ENCODE peak calls at places on chromosomes 2 and 18, in eight cellular contexts. J is endothelial cell of umbilical vein, D is neural progenitor cell, C is HepG2, I is astrocyte, Q is MM.1S, W is IMR-90, L is A549. X is an unnamed sample.
A peak's percentile ranks its signal among the peaks of the same experiment; 100 is the strongest.

GRCh38 chr2:46846454-46846990 is 69.1 kb downstream of the MCFD2 start:
- DNase-seq in L (no peak), J (no peak), C (no peak), I (no peak), W (no peak), Q (no peak), D (no peak), X (no peak)

GRCh38 chr18:26022585-26022984 is 67.8 kb downstream of the SS18 start:
- DNase-seq in D (peak; percentile 13), J (no peak), Q (no peak), L (no peak), C (no peak), W (no peak), I (no peak), X (no peak)

GRCh38 chr18:25935356-25935755 is 155.1 kb downstream of the SS18 start:
- DNase-seq in D (no peak), I (no peak), W (no peak), C (no peak), J (no peak), Q (no peak), L (no peak), X (no peak)

GRCh38 chr2:113198790-113199612 is 25.2 kb downstream of the PSD4 start:
- DNase-seq in W (peak; percentile 47), J (peak; percentile 62), C (peak; percentile 73), I (peak; percentile 37), L (peak; percentile 90), Q (peak; percentile 56), D (peak; percentile 87), X (no peak)

GRCh38 chr18:64132871-64133270 is 16.0 kb downstream of the LINC00305 start:
- DNase-seq in D (no peak), L (no peak), J (no peak), Q (no peak), C (no peak), W (no peak), I (no peak), X (no peak)

GRCh38 chr2:225937625-225938024 is 538.1 kb downstream of the NYAP2 start:
- DNase-seq in J (no peak), W (peak; percentile 36), Q (peak; percentile 18), D (peak; percentile 16), C (no peak), I (peak; percentile 6), L (no peak), X (no peak)

GRCh38 chr2:189372688-189373257 is 68.5 kb upstream of the WDR75 start:
- DNase-seq in W (no peak), Q (no peak), J (no peak), C (no peak), D (no peak), L (no peak), I (no peak), X (no peak)

GRCh38 chr2:157261199-157261782 is 3.8 kb downstream of the GALNT5 start:
- DNase-seq in I (peak; percentile 82), C (no peak), J (no peak), W (peak; percentile 75), D (no peak), L (peak; percentile 88), Q (peak; percentile 61), X (no peak)

GRCh38 chr18:51236225-51236624 is 38.7 kb upstream of the MEX3C start:
- DNase-seq in I (peak; percentile 85), L (peak; percentile 76), W (peak; percentile 13), Q (no peak), C (peak; percentile 72), D (no peak), J (no peak), X (no peak)

GRCh38 chr2:37060446-37060845 is 23.7 kb downstream of the HEATR5B start:
- DNase-seq in Q (no peak), J (no peak), L (no peak), W (no peak), I (no peak), C (no peak), D (no peak), X (no peak)

GRCh38 chr2:10658041-10658913 is 31.5 kb downstream of the NOL10 start:
- DNase-seq in Q (peak; percentile 14), I (peak; percentile 91), C (no peak), J (no peak), L (no peak), W (peak; percentile 82), D (no peak), X (no peak)

GRCh38 chr2:134452042-134452733 is 198.3 kb downstream of the MGAT5 start:
- DNase-seq in I (no peak), C (no peak), W (no peak), L (no peak), J (no peak), Q (no peak), D (no peak), X (no peak)

GRCh38 chr18:12306752-12307151 is 1.3 kb upstream of the TUBB6 start:
- DNase-seq in L (no peak), W (no peak), I (no peak), Q (no peak), J (no peak), C (no peak), D (no peak), X (no peak)

GRCh38 chr18:12304351-12305210 is 3.5 kb upstream of the TUBB6 start:
- DNase-seq in W (peak; percentile 82), Q (no peak), J (no peak), I (peak; percentile 49), L (no peak), C (no peak), D (no peak), X (no peak)

GRCh38 chr18:12307251-12307736 is 747 bp upstream of the TUBB6 start:
- DNase-seq in W (peak; percentile 76), L (no peak), I (peak; percentile 68), J (peak; percentile 74), C (no peak), D (peak; percentile 77), Q (no peak), X (no peak)

GRCh38 chr18:12305211-12305610 is 2.8 kb upstream of the TUBB6 start:
- DNase-seq in C (no peak), Q (no peak), I (no peak), W (no peak), D (no peak), J (no peak), L (no peak), X (no peak)

GRCh38 chr18:12305930-12306629 is 2.0 kb upstream of the TUBB6 start:
- DNase-seq in L (no peak), J (no peak), D (peak; percentile 71), C (no peak), Q (no peak), I (no peak), W (peak; percentile 20), X (no peak)
- H3K4me2 ChIP-seq in L (no peak overlapping the region), J (peak overlapping the region; percentile 98), D (peak overlapping the region; percentile 78), C (peak overlapping the region; percentile 55), Q (no peak overlapping the region), I (peak overlapping the region; percentile 98), W (peak overlapping the region; percentile 92), X (no peak overlapping the region)

DNA sequence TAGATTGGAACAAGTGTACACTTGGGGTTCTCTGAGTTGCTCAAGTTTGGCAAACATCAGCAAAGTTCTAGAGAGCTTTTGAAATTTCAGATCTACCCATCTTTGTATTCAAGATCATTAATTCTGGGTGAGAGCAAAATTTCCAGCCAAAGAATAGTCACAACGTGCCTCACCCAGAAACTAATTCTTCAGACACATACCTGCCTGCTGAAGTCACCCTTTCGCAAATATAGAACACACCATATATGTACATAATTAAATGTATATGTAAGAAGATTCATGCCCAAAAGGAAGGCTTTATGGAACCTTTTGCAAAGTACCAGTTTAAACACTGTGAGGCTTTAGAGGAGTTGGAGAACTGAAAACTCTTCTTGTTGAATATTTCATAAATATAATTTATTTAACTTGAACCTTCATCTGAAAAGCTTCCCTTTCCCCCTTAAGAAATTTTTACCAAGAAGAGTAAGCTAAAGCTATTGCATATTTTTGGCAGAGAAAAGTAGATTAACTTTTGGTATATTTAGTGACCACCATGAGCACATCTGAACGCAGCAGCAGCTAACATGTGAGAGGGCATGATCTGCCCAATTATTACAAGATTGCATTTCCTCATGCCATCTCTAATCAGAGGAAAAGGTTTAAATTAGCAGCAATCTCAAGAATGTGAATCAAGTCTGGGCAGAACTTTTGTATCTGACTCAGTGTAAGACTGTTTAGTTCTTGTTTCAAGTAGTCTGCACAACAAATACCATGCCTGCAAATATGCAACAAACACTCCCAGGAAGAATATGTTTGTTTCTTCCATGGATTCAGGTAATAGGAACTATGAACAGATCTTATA is 8.2 kb downstream of the RND3 start:
- DNase-seq in D (no peak), L (no peak), Q (no peak), W (peak; percentile 60), I (peak; percentile 74), J (peak; percentile 44), C (no peak), X (no peak)
- H3K4me2 ChIP-seq in D (no peak overlapping the region), L (peak overlapping the region; percentile 97), Q (no peak overlapping the region), W (peak overlapping the region; percentile 79), I (peak overlapping the region; percentile 75), J (peak overlapping the region; percentile 94), C (no peak overlapping the region), X (no peak overlapping the region)

GRCh38 chr2:43481927-43482542 is 113.8 kb downstream of the THADA start:
- DNase-seq in D (no peak), Q (no peak), L (no peak), J (no peak), I (no peak), C (no peak), W (no peak), X (peak; percentile 53)

GRCh38 chr2:43480874-43481273 is 115.0 kb downstream of the THADA start:
- DNase-seq in L (no peak), J (no peak), I (peak; percentile 19), Q (no peak), C (no peak), D (no peak), W (no peak), X (no peak)

GRCh38 chr2:43475137-43475846 is 120.5 kb downstream of the THADA start:
- DNase-seq in C (no peak), L (no peak), W (peak; percentile 19), J (no peak), I (no peak), Q (no peak), D (no peak), X (no peak)

GRCh38 chr2:43475922-43476321 is 119.9 kb downstream of the THADA start:
- DNase-seq in D (no peak), C (no peak), W (no peak), Q (no peak), J (no peak), L (no peak), I (no peak), X (no peak)

DNA sequence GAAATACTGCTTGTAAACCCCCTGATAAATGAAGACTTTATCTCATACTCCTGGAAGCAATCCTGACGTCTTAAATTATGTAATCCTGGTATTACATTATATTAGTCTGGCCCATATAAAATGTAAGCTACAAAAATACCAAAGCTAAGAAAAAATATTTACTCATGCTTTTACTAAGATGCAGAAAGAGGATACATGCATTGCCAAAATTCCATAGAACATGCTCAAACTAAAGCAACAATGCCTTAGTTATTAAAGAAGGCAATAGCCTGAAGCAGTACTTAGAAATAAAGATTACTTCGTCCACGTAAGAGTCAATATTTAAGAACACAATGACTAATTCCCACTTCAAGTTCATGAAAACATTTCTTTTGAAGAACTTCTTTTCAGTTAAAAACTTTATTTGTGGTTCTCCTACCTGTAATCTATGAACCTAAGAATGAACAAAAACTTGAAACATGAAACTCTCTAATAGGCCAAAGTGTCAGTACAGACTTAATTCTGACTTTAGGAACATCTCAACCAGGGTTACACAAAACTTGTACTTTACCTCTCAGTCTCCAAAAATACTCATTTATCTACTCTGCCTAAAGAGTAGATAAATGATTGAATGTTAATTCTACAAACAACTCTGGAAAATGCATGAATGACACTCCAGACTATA is 117.3 kb downstream of the THADA start:
- DNase-seq in D (no peak), C (no peak), Q (no peak), J (no peak), W (peak; percentile 43), I (no peak), L (peak; percentile 63), X (no peak)
- H3K4me2 ChIP-seq in D (no peak overlapping the region), C (no peak overlapping the region), Q (no peak overlapping the region), J (no peak overlapping the region), W (no peak overlapping the region), I (no peak overlapping the region), L (peak overlapping the region; percentile 37), X (no peak overlapping the region)

GRCh38 chr2:234451242-234451641 is 45.6 kb downstream of the ARL4C start:
- DNase-seq in Q (no peak), L (no peak), I (peak; percentile 51), C (no peak), W (no peak), J (no peak), D (no peak), X (no peak)
- H3K4me2 ChIP-seq in Q (no peak overlapping the region), L (peak overlapping the region; percentile 57), I (peak overlapping the region; percentile 74), C (no peak overlapping the region), W (peak overlapping the region; percentile 48), J (no peak overlapping the region), D (peak overlapping the region; percentile 15), X (no peak overlapping the region)